ENCODE peak calls at places on chromosomes 12 and 14, in four cellular contexts. One of them, this sample, is unnamed.

GRCh38 chr12:52147367-52147972 is 44.3 kb downstream of the KRT80 start:
- DNase-seq in effector memory CD4-positive, alpha-beta T cell: no peak
- DNase-seq in tibial artery: peak; percentile 97
- DNase-seq in CD8-positive, alpha-beta memory T cell: no peak
- DNase-seq in this sample: peak; percentile 94

GRCh38 chr12:64943686-64944085 is 119.2 kb downstream of the TBC1D30 start:
- DNase-seq in tibial artery: no peak
- DNase-seq in effector memory CD4-positive, alpha-beta T cell: no peak
- DNase-seq in CD8-positive, alpha-beta memory T cell: no peak
- DNase-seq in this sample: no peak

GRCh38 chr12:123983822-123984485 is 10.9 kb downstream of the ZNF664 start:
- DNase-seq in tibial artery: no peak
- DNase-seq in effector memory CD4-positive, alpha-beta T cell: no peak
- DNase-seq in CD8-positive, alpha-beta memory T cell: peak; percentile 11
- DNase-seq in this sample: peak; percentile 56

GRCh38 chr12:4056910-4057845 is 184.0 kb upstream of the PARP11 start:
- DNase-seq in CD8-positive, alpha-beta memory T cell: no peak
- DNase-seq in effector memory CD4-positive, alpha-beta T cell: no peak
- DNase-seq in tibial artery: no peak
- DNase-seq in this sample: no peak

GRCh38 chr12:81992461-81992860 is 233.3 kb upstream of the PPFIA2 start:
- DNase-seq in effector memory CD4-positive, alpha-beta T cell: no peak
- DNase-seq in CD8-positive, alpha-beta memory T cell: peak; percentile 8
- DNase-seq in tibial artery: no peak
- DNase-seq in this sample: no peak

GRCh38 chr12:50268482-50268881 is 14.8 kb downstream of the LIMA1 start:
- DNase-seq in effector memory CD4-positive, alpha-beta T cell: no peak
- DNase-seq in tibial artery: no peak
- DNase-seq in CD8-positive, alpha-beta memory T cell: no peak
- DNase-seq in this sample: no peak

GRCh38 chr14:60935283-60935682 is 45.6 kb downstream of the TRMT5 start:
- DNase-seq in effector memory CD4-positive, alpha-beta T cell: no peak
- DNase-seq in CD8-positive, alpha-beta memory T cell: no peak
- DNase-seq in tibial artery: no peak
- DNase-seq in this sample: no peak

GRCh38 chr14:72741836-72742681 is 151.8 kb downstream of the DPF3 start:
- DNase-seq in effector memory CD4-positive, alpha-beta T cell: no peak
- DNase-seq in CD8-positive, alpha-beta memory T cell: no peak
- DNase-seq in tibial artery: peak; percentile 45
- DNase-seq in this sample: peak; percentile 45

GRCh38 chr12:10205251-10205807 is 7.3 kb upstream of the GABARAPL1 start:
- DNase-seq in CD8-positive, alpha-beta memory T cell: no peak
- DNase-seq in effector memory CD4-positive, alpha-beta T cell: no peak
- DNase-seq in tibial artery: no peak
- DNase-seq in this sample: no peak

GRCh38 chr14:55306938-55307589 is 35.8 kb downstream of the FBXO34 start:
- DNase-seq in tibial artery: no peak
- DNase-seq in CD8-positive, alpha-beta memory T cell: no peak
- DNase-seq in effector memory CD4-positive, alpha-beta T cell: no peak
- DNase-seq in this sample: no peak

GRCh38 chr12:29722164-29722563 is 61.6 kb downstream of the TMTC1 start:
- DNase-seq in effector memory CD4-positive, alpha-beta T cell: no peak
- DNase-seq in CD8-positive, alpha-beta memory T cell: no peak
- DNase-seq in tibial artery: no peak
- DNase-seq in this sample: no peak

GRCh38 chr14:102418169-102418852 is 55.6 kb downstream of the TECPR2 start:
- DNase-seq in effector memory CD4-positive, alpha-beta T cell: no peak
- DNase-seq in CD8-positive, alpha-beta memory T cell: no peak
- DNase-seq in tibial artery: no peak
- DNase-seq in this sample: no peak

GRCh38 chr12:132211811-132212210 is 67.6 kb downstream of the NOC4L start:
- DNase-seq in tibial artery: no peak
- DNase-seq in effector memory CD4-positive, alpha-beta T cell: no peak
- DNase-seq in CD8-positive, alpha-beta memory T cell: peak; percentile 29
- DNase-seq in this sample: no peak
- H3K27ac ChIP-seq in tibial artery: no peak overlapping the region
- H3K27ac ChIP-seq in effector memory CD4-positive, alpha-beta T cell: no peak overlapping the region
- H3K27ac ChIP-seq in CD8-positive, alpha-beta memory T cell: no peak overlapping the region
- H3K27ac ChIP-seq in this sample: no peak overlapping the region

GRCh38 chr12:46825526-46826414 is at the start of gene SLC38A4:
- DNase-seq in CD8-positive, alpha-beta memory T cell: no peak
- DNase-seq in effector memory CD4-positive, alpha-beta T cell: no peak
- DNase-seq in tibial artery: peak; percentile 65
- DNase-seq in this sample: peak; percentile 35
- H3K4me3 ChIP-seq in CD8-positive, alpha-beta memory T cell: no peak within 1 kb of the TSS
- H3K4me3 ChIP-seq in effector memory CD4-positive, alpha-beta T cell: no peak within 1 kb of the TSS
- H3K4me3 ChIP-seq in tibial artery: peak within 1 kb of the TSS; percentile 46
- H3K4me3 ChIP-seq in this sample: no peak within 1 kb of the TSS

GRCh38 chr12:59972941-59973340 is 377.1 kb downstream of the SLC16A7 start:
- DNase-seq in effector memory CD4-positive, alpha-beta T cell: no peak
- DNase-seq in CD8-positive, alpha-beta memory T cell: no peak
- DNase-seq in tibial artery: no peak
- DNase-seq in this sample: no peak
- H3K27ac ChIP-seq in effector memory CD4-positive, alpha-beta T cell: no peak overlapping the region
- H3K27ac ChIP-seq in CD8-positive, alpha-beta memory T cell: no peak overlapping the region
- H3K27ac ChIP-seq in tibial artery: no peak overlapping the region
- H3K27ac ChIP-seq in this sample: no peak overlapping the region

GRCh38 chr12:49232940-49233841 is 31.7 kb upstream of the TUBA1C start:
- DNase-seq in CD8-positive, alpha-beta memory T cell: no peak
- DNase-seq in tibial artery: peak; percentile 76
- DNase-seq in effector memory CD4-positive, alpha-beta T cell: no peak
- DNase-seq in this sample: peak; percentile 83
- H3K4me3 ChIP-seq in CD8-positive, alpha-beta memory T cell: no peak overlapping the region
- H3K4me3 ChIP-seq in tibial artery: peak overlapping the region; percentile 55
- H3K4me3 ChIP-seq in effector memory CD4-positive, alpha-beta T cell: no peak overlapping the region
- H3K4me3 ChIP-seq in this sample: peak overlapping the region; percentile 21

DNA sequence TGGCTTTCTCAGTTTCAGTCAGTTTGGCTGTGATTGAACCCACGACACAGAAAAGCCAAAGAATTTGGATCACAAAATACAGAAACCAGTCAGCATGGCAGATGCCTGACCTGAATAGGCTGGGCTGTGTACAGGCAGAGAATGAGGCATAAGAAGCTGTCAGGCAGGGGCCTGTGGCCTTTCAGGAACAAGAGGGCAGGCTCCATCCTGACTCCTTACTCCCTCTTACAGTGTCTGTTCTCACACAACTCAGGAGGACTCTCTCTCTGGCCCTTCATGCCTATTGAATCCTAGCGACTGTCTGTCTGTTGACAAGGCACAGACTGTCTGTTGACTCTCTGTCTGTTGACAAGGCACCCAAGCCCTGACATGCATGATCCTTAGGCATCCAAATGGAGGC is 366.4 kb upstream of the CCDC196 start:
- DNase-seq in effector memory CD4-positive, alpha-beta T cell: no peak
- DNase-seq in CD8-positive, alpha-beta memory T cell: no peak
- DNase-seq in tibial artery: no peak
- DNase-seq in this sample: no peak
- H3K27ac ChIP-seq in effector memory CD4-positive, alpha-beta T cell: no peak overlapping the region
- H3K27ac ChIP-seq in CD8-positive, alpha-beta memory T cell: no peak overlapping the region
- H3K27ac ChIP-seq in tibial artery: no peak overlapping the region
- H3K27ac ChIP-seq in this sample: no peak overlapping the region

DNA sequence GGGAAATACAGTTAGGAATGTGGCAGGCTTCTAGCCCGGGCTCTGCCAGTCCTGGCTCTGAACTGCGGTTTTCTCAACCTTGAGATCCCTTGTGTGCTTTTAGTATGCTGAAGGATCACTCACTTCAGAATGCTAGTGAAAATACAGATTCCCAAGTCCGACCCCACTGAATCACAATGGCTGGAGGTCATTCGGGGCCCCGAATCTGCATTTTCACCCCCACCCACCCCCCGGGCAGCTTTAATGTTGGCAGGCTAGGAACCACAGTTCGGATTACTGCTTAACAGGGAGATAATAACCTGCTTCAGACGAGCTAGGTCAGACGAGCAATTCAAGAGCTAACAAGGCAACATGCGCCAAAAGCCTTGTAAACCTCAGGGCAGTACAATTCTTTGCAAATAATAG is 535 bp upstream of the SUSD6 start:
- DNase-seq in tibial artery: no peak
- DNase-seq in CD8-positive, alpha-beta memory T cell: no peak
- DNase-seq in effector memory CD4-positive, alpha-beta T cell: no peak
- DNase-seq in this sample: peak; percentile 28
- H3K4me3 ChIP-seq in tibial artery: peak overlapping the region; percentile 91
- H3K4me3 ChIP-seq in CD8-positive, alpha-beta memory T cell: peak overlapping the region; percentile 81
- H3K4me3 ChIP-seq in effector memory CD4-positive, alpha-beta T cell: peak overlapping the region; percentile 45
- H3K4me3 ChIP-seq in this sample: peak overlapping the region; percentile 14

DNA sequence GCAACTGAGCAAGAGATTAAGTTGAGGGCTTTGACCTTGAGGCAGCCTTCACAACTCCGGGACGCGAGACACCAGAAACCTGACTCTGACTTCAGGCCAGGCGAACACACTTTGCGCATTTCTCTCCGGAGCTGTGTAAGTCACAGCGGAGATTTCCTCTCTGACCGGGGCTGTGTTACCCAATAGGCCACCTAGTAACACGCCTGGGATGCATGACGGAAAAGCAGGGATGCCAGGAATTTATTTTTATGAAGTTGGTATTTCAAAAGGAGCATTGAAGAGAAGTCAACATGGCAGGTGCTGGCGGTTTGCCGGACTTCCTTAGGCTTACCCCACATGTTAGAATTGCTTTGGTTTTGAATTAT is 23.8 kb downstream of the FZD10 start:
- DNase-seq in effector memory CD4-positive, alpha-beta T cell: no peak
- DNase-seq in tibial artery: no peak
- DNase-seq in CD8-positive, alpha-beta memory T cell: no peak
- DNase-seq in this sample: no peak
- H3K27ac ChIP-seq in effector memory CD4-positive, alpha-beta T cell: no peak overlapping the region
- H3K27ac ChIP-seq in tibial artery: no peak overlapping the region
- H3K27ac ChIP-seq in CD8-positive, alpha-beta memory T cell: no peak overlapping the region
- H3K27ac ChIP-seq in this sample: no peak overlapping the region

DNA sequence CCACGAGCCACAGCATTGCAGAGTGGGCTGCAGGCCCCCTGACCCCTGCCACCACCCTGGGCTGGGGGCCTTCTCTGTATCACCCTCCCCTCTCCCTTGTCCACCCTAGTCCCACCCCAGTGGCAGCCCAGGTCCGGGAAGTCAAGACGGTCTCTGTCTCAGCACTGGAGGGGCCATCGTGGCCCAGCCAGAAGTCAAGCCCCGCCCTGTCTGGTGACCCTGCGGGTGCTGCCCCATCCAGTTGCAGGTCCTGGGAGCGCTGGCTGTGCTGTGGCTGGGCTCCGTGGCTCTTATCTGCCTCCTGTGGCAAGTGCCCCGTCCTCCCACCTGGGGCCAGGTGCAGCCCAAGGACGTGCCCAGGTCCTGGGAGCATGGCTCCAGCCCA is 2.7 kb downstream of the PLD4 start:
- DNase-seq in tibial artery: no peak
- DNase-seq in effector memory CD4-positive, alpha-beta T cell: no peak
- DNase-seq in CD8-positive, alpha-beta memory T cell: no peak
- DNase-seq in this sample: no peak
- H3K4me3 ChIP-seq in tibial artery: no peak overlapping the region
- H3K4me3 ChIP-seq in effector memory CD4-positive, alpha-beta T cell: no peak overlapping the region
- H3K4me3 ChIP-seq in CD8-positive, alpha-beta memory T cell: no peak overlapping the region
- H3K4me3 ChIP-seq in this sample: no peak overlapping the region

DNA sequence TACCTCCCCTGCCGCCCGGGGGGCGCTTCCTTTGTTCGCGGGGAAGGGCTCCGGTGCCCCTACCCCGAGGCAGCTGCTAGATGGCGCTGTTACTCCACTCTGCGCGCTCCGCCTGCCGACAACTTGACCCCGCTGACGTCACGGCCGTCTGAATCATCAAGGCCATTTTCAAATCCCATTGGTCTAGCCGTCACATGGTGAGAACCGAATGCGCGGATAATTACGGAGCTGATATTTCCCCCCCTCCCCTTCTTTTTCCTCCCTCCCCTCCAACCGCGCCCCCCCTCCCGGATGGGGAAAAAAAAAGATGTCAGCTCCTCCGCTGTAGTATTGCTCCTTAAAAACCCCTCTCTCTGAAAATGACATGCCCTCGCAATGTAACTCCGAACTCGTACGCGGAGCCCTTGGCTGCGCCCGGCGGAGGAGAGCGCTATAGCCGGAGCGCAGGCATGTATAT is at the start of gene HOXC10:
- DNase-seq in effector memory CD4-positive, alpha-beta T cell: peak; percentile 37
- DNase-seq in tibial artery: peak; percentile 97
- DNase-seq in CD8-positive, alpha-beta memory T cell: peak; percentile 65
- DNase-seq in this sample: peak; percentile 92
- H3K27ac ChIP-seq in effector memory CD4-positive, alpha-beta T cell: no peak within 1 kb of the TSS
- H3K27ac ChIP-seq in tibial artery: peak within 1 kb of the TSS; percentile 98
- H3K27ac ChIP-seq in CD8-positive, alpha-beta memory T cell: no peak within 1 kb of the TSS
- H3K27ac ChIP-seq in this sample: no peak within 1 kb of the TSS

DNA sequence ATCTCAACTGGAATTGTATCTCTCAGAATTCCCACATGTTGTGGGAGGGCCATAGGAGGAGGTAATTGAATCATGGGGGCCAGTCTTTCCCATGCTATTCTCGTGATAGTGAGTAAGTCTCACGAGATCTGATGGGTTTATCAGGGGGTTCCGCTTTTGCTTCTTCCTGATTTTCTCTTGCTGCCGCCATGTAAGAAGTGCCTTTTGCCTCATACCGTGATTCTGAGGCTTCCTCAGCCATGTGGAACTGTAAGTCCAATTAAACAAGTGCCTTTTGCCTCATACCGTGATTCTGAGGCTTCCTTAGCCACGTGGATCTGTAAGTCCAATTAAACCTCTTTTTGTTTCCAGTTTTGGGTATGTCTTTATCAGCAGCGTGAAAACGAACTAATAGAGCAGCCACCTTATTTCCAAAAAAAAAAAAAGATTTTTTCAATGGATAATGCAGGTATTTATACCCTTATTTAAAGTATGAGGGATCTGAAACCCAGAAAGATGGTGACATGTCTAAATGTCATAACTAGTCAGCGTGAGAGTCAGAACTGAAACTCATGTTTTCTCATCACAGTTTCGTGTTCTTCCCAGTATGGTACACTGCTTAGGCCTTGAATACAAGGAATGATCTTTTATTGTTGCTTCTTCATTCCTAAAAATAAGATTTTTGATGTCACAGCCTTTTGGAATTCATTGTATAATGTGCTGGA is 89.6 kb downstream of the ERC1 start:
- DNase-seq in tibial artery: no peak
- DNase-seq in effector memory CD4-positive, alpha-beta T cell: no peak
- DNase-seq in CD8-positive, alpha-beta memory T cell: no peak
- DNase-seq in this sample: no peak
- H3K4me3 ChIP-seq in tibial artery: no peak overlapping the region
- H3K4me3 ChIP-seq in effector memory CD4-positive, alpha-beta T cell: no peak overlapping the region
- H3K4me3 ChIP-seq in CD8-positive, alpha-beta memory T cell: no peak overlapping the region
- H3K4me3 ChIP-seq in this sample: no peak overlapping the region

This sample was measured in adrenal gland.